ENCODE peak calls at places on chromosomes 11 and 22, in ten cellular contexts. S, Z, Y, H, U, A, V, I, X and E are unnamed samples.

GRCh38 chr11:94776351-94777321 is 8.5 kb downstream of the AMOTL1 start:
- DNase-seq in S (no peak), Z (no peak), Y (no peak), H (peak), U (no peak), A (peak), V (peak), I (peak), X (peak), E (no peak)

GRCh38 chr11:22703561-22703960 is 37.1 kb downstream of the GAS2 start:
- DNase-seq in S (no peak), Z (no peak), Y (no peak), H (no peak), U (no peak), A (no peak), V (peak), I (no peak), X (no peak), E (no peak)

GRCh38 chr11:66126808-66127555 is 56.9 kb downstream of the PACS1 start:
- DNase-seq in S (peak), Z (peak), Y (no peak), H (no peak), U (peak), A (peak), V (peak), I (peak), X (no peak), E (peak)

GRCh38 chr22:16933274-16933923 is 74.6 kb downstream of the GAB4 start:
- DNase-seq in S (no peak), Z (no peak), Y (no peak), H (no peak), U (no peak), A (no peak), V (no peak), I (no peak), X (no peak), E (no peak)

GRCh38 chr11:130582994-130583393 is 134.5 kb downstream of the ADAMTS15 start:
- DNase-seq in S (no peak), Z (no peak), Y (no peak), H (no peak), U (no peak), A (no peak), V (no peak), I (no peak), X (no peak), E (no peak)

GRCh38 chr11:123062892-123063395 is 1.0 kb upstream of the HSPA8 start:
- DNase-seq in S (no peak), Z (no peak), Y (no peak), H (peak), U (no peak), A (peak), V (peak), I (no peak), X (no peak), E (no peak)

GRCh38 chr11:13292970-13293369 is 15.4 kb downstream of the BMAL1 start:
- DNase-seq in S (no peak), Z (no peak), Y (no peak), H (no peak), U (no peak), A (no peak), V (no peak), I (no peak), X (no peak), E (no peak)

GRCh38 chr11:30586251-30587144 is at the start of gene MPPED2:
- DNase-seq in S (peak), Z (peak), Y (no peak), H (no peak), U (no peak), A (peak), V (no peak), I (peak), X (peak), E (no peak)

GRCh38 chr11:130583866-130584265 is 135.4 kb downstream of the ADAMTS15 start:
- DNase-seq in S (no peak), Z (no peak), Y (peak), H (no peak), U (no peak), A (no peak), V (no peak), I (no peak), X (no peak), E (no peak)

GRCh38 chr11:63564056-63564784 is 1.0 kb upstream of the PLAAT2 start:
- DNase-seq in S (no peak), Z (peak), Y (no peak), H (no peak), U (no peak), A (no peak), V (no peak), I (no peak), X (no peak), E (no peak)

GRCh38 chr11:108286369-108286768 is 63.5 kb downstream of the ATM start:
- DNase-seq in S (no peak), Z (no peak), Y (no peak), H (no peak), U (no peak), A (no peak), V (no peak), I (no peak), X (no peak), E (no peak)

GRCh38 chr11:44894217-44894617 is 56.5 kb downstream of the TP53I11 start:
- DNase-seq in S (peak), Z (no peak), Y (peak), H (peak), U (peak), A (peak), V (peak), I (peak), X (peak), E (peak)

GRCh38 chr11:64419257-64419790 is 60.4 kb downstream of the RPS6KA4 start:
- DNase-seq in S (peak), Z (peak), Y (no peak), H (no peak), U (no peak), A (no peak), V (no peak), I (no peak), X (no peak), E (no peak)

GRCh38 chr11:130513132-130513531 is 64.7 kb downstream of the ADAMTS15 start:
- DNase-seq in S (no peak), Z (no peak), Y (no peak), H (peak), U (no peak), A (peak), V (peak), I (peak), X (no peak), E (no peak)

GRCh38 chr11:65330544-65330943 is 3.1 kb upstream of the DPF2 start:
- DNase-seq in S (no peak), Z (peak), Y (no peak), H (no peak), U (no peak), A (no peak), V (no peak), I (no peak), X (no peak), E (no peak)

GRCh38 chr22:20221421-20222340 is 46.4 kb downstream of the RTN4R start:
- DNase-seq in S (no peak), Z (no peak), Y (no peak), H (no peak), U (no peak), A (no peak), V (no peak), I (no peak), X (peak), E (no peak)

GRCh38 chr11:47175746-47176327 is 842 bp downstream of the ARFGAP2 start:
- DNase-seq in S (no peak), Z (no peak), Y (no peak), H (peak), U (no peak), A (no peak), V (no peak), I (no peak), X (no peak), E (no peak)

GRCh38 chr11:17695454-17696441 is 23.6 kb upstream of the MYOD1 start:
- DNase-seq in S (no peak), Z (no peak), Y (no peak), H (no peak), U (no peak), A (no peak), V (no peak), I (no peak), X (no peak), E (no peak)

GRCh38 chr11:62505112-62505783 is 41.4 kb downstream of the AHNAK start:
- DNase-seq in S (no peak), Z (no peak), Y (no peak), H (no peak), U (no peak), A (peak), V (no peak), I (no peak), X (no peak), E (peak)

GRCh38 chr11:128603752-128604472 is 16.6 kb upstream of the ETS1 start:
- DNase-seq in S (no peak), Z (no peak), Y (no peak), H (no peak), U (no peak), A (no peak), V (no peak), I (no peak), X (no peak), E (no peak)
- H3K27ac ChIP-seq in S (peak), Z (no peak), Y (no peak), H (no peak), U (no peak), A (no peak), V (no peak), I (peak), X (no peak), E (no peak)

DNA sequence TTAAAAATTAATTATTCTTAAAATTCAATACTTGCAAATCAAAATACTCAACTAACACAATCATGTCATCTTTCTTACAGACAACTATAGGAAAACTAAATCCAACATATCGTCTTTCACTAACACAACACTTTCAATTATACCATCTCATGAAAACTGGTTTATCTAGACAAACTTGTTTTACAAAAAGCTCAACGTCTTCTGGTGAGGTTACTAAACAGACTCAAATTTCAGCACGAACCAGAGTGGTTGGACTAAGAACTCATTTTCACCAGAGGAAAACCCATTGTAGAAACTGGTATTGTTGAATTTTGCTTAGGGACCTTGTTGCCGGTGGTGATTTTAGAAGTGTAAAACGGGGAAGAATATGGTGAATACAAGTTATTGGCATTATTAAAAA is 52.2 kb downstream of the NUP98 start:
- DNase-seq in S (no peak), Z (no peak), Y (no peak), H (peak), U (no peak), A (no peak), V (no peak), I (no peak), X (no peak), E (no peak)
- H3K27ac ChIP-seq in S (no peak), Z (no peak), Y (no peak), H (peak), U (no peak), A (no peak), V (no peak), I (no peak), X (no peak), E (no peak)

GRCh38 chr22:37112084-37112728 is 2.7 kb upstream of the TMPRSS6 start:
- DNase-seq in S (no peak), Z (no peak), Y (no peak), H (no peak), U (no peak), A (no peak), V (no peak), I (no peak), X (peak), E (no peak)
- H3K27ac ChIP-seq in S (no peak), Z (no peak), Y (no peak), H (no peak), U (no peak), A (no peak), V (no peak), I (no peak), X (no peak), E (no peak)

GRCh38 chr22:37525073-37525745 is 6.0 kb upstream of the CARD10 start:
- DNase-seq in S (no peak), Z (peak), Y (no peak), H (peak), U (no peak), A (peak), V (peak), I (no peak), X (no peak), E (no peak)
- H3K27ac ChIP-seq in S (no peak), Z (no peak), Y (no peak), H (peak), U (no peak), A (peak), V (peak), I (no peak), X (no peak), E (no peak)

DNA sequence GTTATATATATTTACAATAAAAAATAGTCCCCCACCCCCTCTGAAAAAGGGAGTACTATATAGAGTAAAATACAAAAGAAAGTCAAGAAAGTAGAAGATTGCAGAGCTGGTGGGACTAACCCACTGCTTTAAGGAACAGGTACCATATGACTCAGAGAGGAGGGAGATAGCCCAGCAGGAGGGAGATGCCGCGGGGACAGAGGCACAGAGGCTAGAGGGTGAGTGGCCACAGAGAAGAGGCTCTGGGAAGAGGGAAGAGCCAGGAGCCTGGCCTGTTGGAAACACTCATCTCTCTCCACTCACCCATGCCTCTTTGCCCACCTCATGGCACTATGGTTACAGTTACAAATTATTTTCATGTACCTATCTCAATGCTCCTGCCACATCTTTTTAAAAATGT is 53.6 kb upstream of the LYVE1 start:
- DNase-seq in S (peak), Z (no peak), Y (no peak), H (no peak), U (no peak), A (no peak), V (no peak), I (no peak), X (no peak), E (no peak)
- H3K27ac ChIP-seq in S (no peak), Z (no peak), Y (no peak), H (no peak), U (no peak), A (no peak), V (no peak), I (no peak), X (no peak), E (no peak)